ENCODE peak calls at places on chromosomes 4 and X, in five cellular contexts. C is K562, K is HCT116, X is HepG2, M is GM12878. N is an unnamed sample.

GRCh38 chr4:71992571-71992970 is 39.2 kb upstream of the NPFFR2 start:
- DNase-seq in C (no peak), K (no peak), X (no peak), M (no peak), N (no peak)

GRCh38 chr4:94489075-94489474 is 37.3 kb downstream of the PDLIM5 start:
- DNase-seq in C (no peak), K (no peak), X (no peak), M (no peak), N (no peak)

GRCh38 chr4:10074767-10075105 is 41.9 kb downstream of the WDR1 start:
- DNase-seq in C (peak; percentile 37), K (no peak), X (no peak), M (no peak), N (no peak)

GRCh38 chr4:13024147-13025105 is 459.7 kb downstream of the RAB28 start:
- DNase-seq in C (no peak), K (no peak), X (no peak), M (no peak), N (no peak)

GRCh38 chrX:25009407-25009806 is 6.4 kb downstream of the ARX start:
- DNase-seq in C (no peak), K (no peak), X (no peak), M (no peak), N (no peak)

GRCh38 chr4:57051524-57051923 is 58.7 kb downstream of the IGFBP7 start:
- DNase-seq in C (no peak), K (no peak), X (no peak), M (no peak), N (no peak)

GRCh38 chr4:158805628-158806471 is 37.0 kb downstream of the FNIP2 start:
- DNase-seq in C (no peak), K (no peak), X (no peak), M (no peak), N (no peak)

GRCh38 chr4:20192754-20193521 is 58.8 kb upstream of the SLIT2 start:
- DNase-seq in C (no peak), K (no peak), X (no peak), M (no peak), N (no peak)

GRCh38 chrX:96314974-96315373 is 369.7 kb upstream of the DIAPH2 start:
- DNase-seq in C (no peak), K (no peak), X (peak; percentile 0), M (no peak), N (no peak)

GRCh38 chr4:113474017-113474416 is 287.5 kb downstream of the CAMK2D start:
- DNase-seq in C (no peak), K (peak; percentile 72), X (no peak), M (no peak), N (no peak)

GRCh38 chr4:169340834-169341233 is 70.1 kb upstream of the SH3RF1 start:
- DNase-seq in C (no peak), K (no peak), X (no peak), M (no peak), N (no peak)

GRCh38 chr4:171573181-171573580 is 240.0 kb upstream of the GALNTL6 start:
- DNase-seq in C (no peak), K (no peak), X (no peak), M (no peak), N (no peak)

GRCh38 chr4:87677731-87678130 is 27.7 kb downstream of the DMP1 start:
- DNase-seq in C (no peak), K (no peak), X (no peak), M (peak; percentile 12), N (no peak)

GRCh38 chr4:166073783-166074182 is 200.7 kb downstream of the TLL1 start:
- DNase-seq in C (no peak), K (no peak), X (no peak), M (no peak), N (no peak)

GRCh38 chrX:94695910-94696309 is 1021.9 kb downstream of the FAM133A start:
- DNase-seq in C (no peak), K (no peak), X (no peak), M (no peak), N (no peak)

GRCh38 chr4:108072300-108072699 is 82.6 kb downstream of the HADH start:
- DNase-seq in C (no peak), K (no peak), X (no peak), M (peak; percentile 38), N (no peak)

GRCh38 chr4:77538144-77538543 is 67.5 kb upstream of the CXCL13 start:
- DNase-seq in C (no peak), K (peak; percentile 22), X (no peak), M (no peak), N (no peak)

GRCh38 chr4:41012308-41012707 is 202.0 kb downstream of the APBB2 start:
- DNase-seq in C (no peak), K (no peak), X (no peak), M (no peak), N (no peak)

GRCh38 chrX:154469114-154469513 is 10.0 kb downstream of the LAGE3 start:
- DNase-seq in C (no peak), K (no peak), X (no peak), M (no peak), N (no peak)

GRCh38 chr4:164381859-164382258 is 372.1 kb upstream of the SMIM31 start:
- DNase-seq in C (no peak), K (no peak), X (no peak), M (no peak), N (no peak)

GRCh38 chr4:134215636-134216340 is 14.2 kb upstream of the PABPC4L start:
- DNase-seq in C (no peak), K (no peak), X (no peak), M (no peak), N (no peak)

GRCh38 chrX:116031331-116031730 is 139.2 kb upstream of the AGTR2 start:
- DNase-seq in C (no peak), K (no peak), X (no peak), M (no peak), N (no peak)

GRCh38 chr4:38805530-38806145 is 1.0 kb upstream of the TLR1 start:
- DNase-seq in C (peak; percentile 20), K (no peak), X (no peak), M (peak; percentile 98), N (no peak)

GRCh38 chr4:98722000-98722399 is 63.6 kb upstream of the TSPAN5 start:
- DNase-seq in C (no peak), K (no peak), X (no peak), M (no peak), N (no peak)

GRCh38 chr4:76600447-76600846 is 165.4 kb downstream of the SHROOM3 start:
- DNase-seq in C (no peak), K (no peak), X (no peak), M (no peak), N (no peak)

GRCh38 chr4:87985097-87985886 is 9.8 kb downstream of the SPP1 start:
- DNase-seq in C (no peak), K (peak; percentile 58), X (peak; percentile 70), M (no peak), N (no peak)

GRCh38 chr4:25608644-25609043 is 47.0 kb upstream of the SLC34A2 start:
- DNase-seq in C (no peak), K (no peak), X (no peak), M (no peak), N (no peak)

GRCh38 chrX:1658083-1658463 is 43.2 kb downstream of the ASMT start:
- DNase-seq in C (no peak), K (no peak), X (no peak), M (no peak), N (no peak)
- TF ChIP-seq SP1 in C (no peak), K (no peak), X (no peak), M (no peak), N (no peak)

GRCh38 chrX:40202456-40202855 is 104.7 kb upstream of the BCOR start:
- DNase-seq in C (no peak), K (no peak), X (no peak), M (peak; percentile 31), N (no peak)

GRCh38 chrX:40205471-40205870 is 107.7 kb upstream of the BCOR start:
- DNase-seq in C (no peak), K (no peak), X (no peak), M (no peak), N (no peak)

GRCh38 chrX:40209951-40210617 is 112.3 kb upstream of the BCOR start:
- DNase-seq in C (no peak), K (no peak), X (peak; percentile 7), M (no peak), N (no peak)

GRCh38 chrX:40213092-40213491 is 115.3 kb upstream of the BCOR start:
- DNase-seq in C (no peak), K (no peak), X (no peak), M (no peak), N (no peak)

DNA sequence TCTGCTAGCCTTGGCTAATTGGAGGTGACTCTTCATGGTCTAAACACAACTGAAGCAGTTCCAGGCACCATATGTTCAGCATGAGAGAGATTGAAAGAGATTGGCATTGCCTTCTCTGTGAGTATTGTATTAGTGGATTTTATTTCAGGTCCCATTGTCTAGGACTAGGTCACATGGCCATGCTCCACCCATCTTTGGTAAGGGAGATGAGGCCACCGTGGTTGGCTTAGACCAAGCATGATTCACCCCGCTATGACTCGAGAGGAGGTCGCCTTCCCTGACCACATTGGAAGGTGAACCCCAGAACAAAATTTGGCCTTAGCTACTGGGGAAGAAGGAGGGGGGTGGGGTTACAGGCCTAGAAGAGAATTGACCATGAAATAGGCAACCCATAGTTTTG is 109.9 kb upstream of the BCOR start:
- DNase-seq in C (peak; percentile 44), K (no peak), X (no peak), M (no peak), N (no peak)
- TF ChIP-seq SIN3A in C (no peak), K (no peak), X (no peak), M (no peak), N (no peak)

DNA sequence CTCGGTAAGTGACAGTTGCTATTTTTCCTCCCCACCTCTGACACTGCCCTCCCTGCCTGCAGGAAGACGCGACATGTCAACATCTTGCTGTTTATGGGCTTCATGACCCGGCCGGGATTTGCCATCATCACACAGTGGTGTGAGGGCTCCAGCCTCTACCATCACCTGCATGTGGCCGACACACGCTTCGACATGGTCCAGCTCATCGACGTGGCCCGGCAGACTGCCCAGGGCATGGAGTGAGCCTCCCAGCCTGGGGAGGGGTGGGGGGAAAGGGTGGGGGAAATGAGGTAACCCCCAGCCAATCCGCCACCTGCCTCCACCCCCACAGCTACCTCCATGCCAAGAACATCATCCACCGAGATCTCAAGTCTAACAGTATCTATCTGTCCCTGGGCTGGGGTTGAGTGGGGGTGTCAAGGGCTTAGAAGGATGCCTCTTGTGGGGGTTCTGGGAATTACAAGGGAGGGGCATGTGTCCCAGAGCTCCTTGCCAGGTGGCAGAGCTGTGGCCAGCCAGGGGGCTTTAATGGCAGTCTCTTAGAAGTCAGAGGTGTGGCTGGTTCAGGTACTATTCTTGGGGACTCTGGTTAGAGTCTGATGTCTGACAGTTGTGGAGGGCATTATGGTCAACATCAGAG is 7.8 kb downstream of the ARAF start:
- DNase-seq in C (peak; percentile 57), K (no peak), X (peak; percentile 16), M (no peak), N (peak; percentile 59)
- TF ChIP-seq SP1 in C (no peak), K (no peak), X (no peak), M (no peak), N (no peak)

GRCh38 chr4:8188085-8188484 is 11.0 kb upstream of the SH3TC1 start:
- DNase-seq in C (no peak), K (no peak), X (no peak), M (no peak), N (no peak)
- TF ChIP-seq SIN3A in C (no peak), K (no peak), X (no peak), M (no peak), N (no peak)

N was measured in H1.